ENCODE peak calls at places on chromosomes 4 and X, in four cellular contexts. I is BJ, D is breast epithelium, X is neural progenitor cell. K is an unnamed sample.

GRCh38 chrX:20205927-20206708 is 60.6 kb downstream of the RPS6KA3 start:
- DNase-seq in X (no peak), D (no peak), I (no peak), K (no peak)

GRCh38 chrX:38220024-38220935 is at the start of gene SRPX:
- DNase-seq in I (no peak), D (no peak), X (peak; percentile 67), K (no peak)

GRCh38 chr4:69594382-69594781 is 45.1 kb downstream of the UGT2A2 start:
- DNase-seq in I (no peak), X (no peak), D (no peak), K (no peak)

GRCh38 chr4:6275898-6276563 is 6.4 kb downstream of the WFS1 start:
- DNase-seq in X (no peak), D (no peak), I (no peak), K (no peak)

GRCh38 chrX:2242980-2243379 is 257.8 kb downstream of the DHRSX start:
- DNase-seq in D (no peak), X (no peak), I (no peak), K (no peak)

GRCh38 chrX:53128097-53128749 is 34.3 kb downstream of the KANTR start:
- DNase-seq in D (no peak), I (peak; percentile 31), X (no peak), K (no peak)

GRCh38 chrX:119374736-119375135 is 24.4 kb upstream of the SLC25A43 start:
- DNase-seq in D (no peak), X (no peak), I (peak; percentile 42), K (no peak)

GRCh38 chr4:7663075-7663541 is 228.4 kb upstream of the PSAPL1 start:
- DNase-seq in X (no peak), I (no peak), D (no peak), K (no peak)

GRCh38 chr4:114727426-114727825 is 128.8 kb downstream of the UGT8 start:
- DNase-seq in I (no peak), D (no peak), X (peak; percentile 83), K (no peak)

GRCh38 chr4:128517739-128518510 is 230.3 kb upstream of the PGRMC2 start:
- DNase-seq in X (peak; percentile 13), I (peak; percentile 89), D (peak; percentile 21), K (peak; percentile 82)

GRCh38 chr4:128519163-128519810 is 231.7 kb upstream of the PGRMC2 start:
- DNase-seq in X (no peak), D (no peak), I (no peak), K (no peak)

GRCh38 chr4:128517096-128517738 is 229.6 kb upstream of the PGRMC2 start:
- DNase-seq in I (no peak), D (no peak), X (no peak), K (no peak)

GRCh38 chr4:128513664-128514484 is 226.3 kb upstream of the PGRMC2 start:
- DNase-seq in X (no peak), I (no peak), D (no peak), K (no peak)

DNA sequence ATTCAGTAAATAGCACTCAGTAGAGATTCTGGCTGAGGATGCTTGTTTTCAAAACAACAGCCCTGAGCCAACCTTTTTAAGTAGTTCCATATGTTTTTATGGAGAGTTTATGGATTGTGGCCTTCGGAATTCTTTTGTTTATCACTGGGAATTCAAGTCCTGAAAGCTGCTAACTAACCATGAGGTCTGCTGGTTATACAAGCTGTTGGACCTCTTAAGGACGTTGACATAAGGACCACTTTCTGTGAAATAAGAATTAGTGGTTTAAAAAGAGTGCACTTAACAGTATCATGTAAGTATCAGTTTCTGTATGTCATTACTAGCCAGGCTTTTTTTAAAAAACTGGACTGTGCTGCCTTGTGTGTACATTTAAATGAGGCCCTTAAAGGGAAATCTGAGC is 229.0 kb upstream of the PGRMC2 start:
- DNase-seq in X (no peak), I (peak; percentile 89), D (no peak), K (no peak)
- H3K4me3 ChIP-seq in X (no peak overlapping the region), I (no peak overlapping the region), D (no peak overlapping the region), K (no peak overlapping the region)

GRCh38 chr4:103086565-103086964 is 10.0 kb upstream of the SLC9B2 start:
- DNase-seq in D (no peak), X (no peak), I (no peak), K (no peak)

GRCh38 chr4:103092245-103092644 is 7.4 kb downstream of the BDH2 start:
- DNase-seq in D (no peak), X (no peak), I (no peak), K (no peak)

GRCh38 chr4:103095080-103095479 is 4.6 kb downstream of the BDH2 start:
- DNase-seq in I (no peak), D (no peak), X (no peak), K (no peak)

GRCh38 chr4:103097112-103097511 is 2.5 kb downstream of the BDH2 start:
- DNase-seq in I (no peak), D (no peak), X (no peak), K (peak; percentile 64)

DNA sequence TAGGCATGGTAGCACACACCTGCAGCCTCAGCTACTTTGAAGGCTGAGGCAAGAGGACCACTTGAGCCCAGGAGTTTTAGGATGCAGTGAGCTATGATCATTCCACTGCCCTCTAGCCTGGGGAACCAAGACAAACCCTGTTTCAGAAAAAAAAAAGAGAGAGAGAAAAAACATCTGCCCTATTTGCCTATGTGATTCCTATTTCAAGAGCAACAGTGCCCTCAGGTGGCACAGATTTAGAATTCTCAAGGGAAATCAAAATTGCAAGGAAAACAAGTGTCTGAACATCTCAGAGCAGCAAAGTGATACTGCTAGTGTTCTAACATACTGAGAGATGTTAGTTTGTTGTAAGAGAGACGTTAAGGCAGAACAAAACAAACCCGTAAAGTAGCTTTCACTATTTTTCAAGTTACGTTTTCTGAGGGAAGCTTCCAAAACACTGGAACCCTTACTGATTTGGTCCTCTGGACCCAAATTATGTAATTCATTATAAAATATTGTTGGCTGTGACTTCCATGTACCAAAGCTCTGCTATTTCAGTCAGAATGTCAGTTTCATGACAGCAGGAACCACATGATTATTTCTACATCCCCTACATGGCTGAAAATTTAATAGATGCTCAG is 7.9 kb downstream of the BDH2 start:
- DNase-seq in D (no peak), I (no peak), X (peak; percentile 71), K (no peak)
- TF ChIP-seq CTCF in D (peak; percentile 37), I (peak; percentile 60), X (peak; percentile 75), K (peak; percentile 76)

GRCh38 chrX:40085086-40085551 is 12.6 kb downstream of the BCOR start:
- DNase-seq in I (no peak), D (no peak), X (no peak), K (no peak)

GRCh38 chrX:40082447-40083119 is 15.2 kb downstream of the BCOR start:
- DNase-seq in I (no peak), D (no peak), X (no peak), K (no peak)

GRCh38 chrX:40084471-40084870 is 13.3 kb downstream of the BCOR start:
- DNase-seq in D (no peak), I (no peak), X (no peak), K (no peak)

GRCh38 chrX:40083120-40083978 is 14.4 kb downstream of the BCOR start:
- DNase-seq in X (peak; percentile 62), D (no peak), I (no peak), K (no peak)

DNA sequence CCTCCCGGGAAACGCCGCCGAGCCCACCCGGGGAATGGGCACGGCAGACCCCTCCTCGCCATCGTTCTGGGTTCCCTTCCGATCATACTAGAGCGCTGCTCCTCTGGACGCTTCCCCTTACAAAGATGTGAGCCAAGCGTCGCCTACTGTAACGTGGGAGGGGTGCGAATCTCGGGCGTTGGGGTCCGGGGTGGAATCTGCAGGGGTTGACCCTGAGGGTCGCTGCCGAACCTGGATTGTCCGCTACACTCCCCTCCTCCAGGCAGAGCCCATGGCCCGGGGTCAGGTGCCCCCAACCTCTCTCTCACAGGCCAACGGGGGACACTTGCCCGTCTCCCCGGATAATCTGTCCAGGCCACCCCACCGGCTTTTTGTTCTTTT is 13.8 kb downstream of the BCOR start:
- DNase-seq in D (no peak), X (no peak), I (no peak), K (no peak)
- H3K4me3 ChIP-seq in D (peak overlapping the region; percentile 47), X (peak overlapping the region; percentile 48), I (no peak overlapping the region), K (peak overlapping the region; percentile 49)

GRCh38 chr4:145216532-145216931 is 36.1 kb upstream of the OTUD4 start:
- DNase-seq in X (no peak), D (no peak), I (no peak), K (no peak)
- TF ChIP-seq CTCF in X (peak; percentile 69), D (peak; percentile 34), I (peak; percentile 62), K (peak; percentile 72)